ENCODE peak calls at places on chromosomes 2 and 18, in four cellular contexts. N, C, F and O are unnamed samples.

GRCh38 chr2:61855178-61855523 is 1.3 kb upstream of the FAM161A start:
- DNase-seq in N (no peak), C (no peak), F (peak; percentile 12), O (no peak)

GRCh38 chr18:49059028-49059670 is 108.4 kb upstream of the SMAD7 start:
- DNase-seq in N (no peak), C (no peak), F (no peak), O (no peak)

GRCh38 chr2:188629890-188630483 is 338.3 kb downstream of the GULP1 start:
- DNase-seq in N (no peak), C (no peak), F (no peak), O (no peak)

GRCh38 chr2:117968724-117969121 is 45.1 kb downstream of the CCDC93 start:
- DNase-seq in N (no peak), C (no peak), F (no peak), O (no peak)

GRCh38 chr2:231386446-231386845 is 9.1 kb upstream of the B3GNT7 start:
- DNase-seq in N (no peak), C (no peak), F (no peak), O (no peak)

GRCh38 chr2:235577404-235578330 is 83.8 kb downstream of the AGAP1 start:
- DNase-seq in N (no peak), C (peak; percentile 83), F (no peak), O (peak; percentile 61)

GRCh38 chr2:180690611-180691010 is 289.8 kb upstream of the UBE2E3 start:
- DNase-seq in N (no peak), C (no peak), F (no peak), O (no peak)

GRCh38 chr2:222864296-222864695 is 3.5 kb downstream of the ACSL3 start:
- DNase-seq in N (no peak), C (no peak), F (no peak), O (no peak)

GRCh38 chr2:136929531-136929930 is 164.2 kb downstream of the THSD7B start:
- DNase-seq in N (no peak), C (no peak), F (no peak), O (no peak)

GRCh38 chr2:119683717-119684443 is 4.9 kb downstream of the TMEM177 start:
- DNase-seq in N (no peak), C (peak; percentile 35), F (no peak), O (no peak)

GRCh38 chr2:95390272-95390880 is 12.1 kb upstream of the FAHD2A start:
- DNase-seq in N (no peak), C (no peak), F (no peak), O (no peak)

GRCh38 chr2:86622409-86622877 is 1.2 kb downstream of the RNF103 start:
- DNase-seq in N (no peak), C (no peak), F (peak; percentile 28), O (no peak)

GRCh38 chr18:48715651-48716354 is 177.0 kb downstream of the CTIF start:
- DNase-seq in N (no peak), C (no peak), F (no peak), O (no peak)